ENCODE peak calls at places on chromosomes 4 and X, in six cellular contexts. L is C1 segment of cervical spinal cord, K is fibroblast of the aortic adventitia, M is cardiac muscle cell, J is GM03348, H is germinal center. E is an unnamed sample.

GRCh38 chr4:27178066-27178465 is 317.4 kb downstream of the STIM2 start:
- DNase-seq in L (no peak), K (peak), M (no peak), J (no peak), H (no peak), E (no peak)

GRCh38 chrX:123013141-123013540 is 170.9 kb upstream of the GRIA3 start:
- DNase-seq in L (no peak), K (no peak), M (no peak), J (peak), H (no peak), E (no peak)

GRCh38 chrX:3962511-3963350 is 249.3 kb upstream of the PRKX start:
- DNase-seq in L (no peak), K (peak), M (peak), J (peak), H (no peak), E (peak)

GRCh38 chrX:18577400-18577799 is 94.5 kb downstream of the RS1 start:
- DNase-seq in L (no peak), K (no peak), M (no peak), J (no peak), H (no peak), E (no peak)

GRCh38 chr4:84309191-84309590 is 189.9 kb downstream of the NKX6-1 start:
- DNase-seq in L (no peak), K (no peak), M (no peak), J (no peak), H (no peak), E (no peak)

GRCh38 chrX:88135735-88136134 is 611.3 kb upstream of the CPXCR1 start:
- DNase-seq in L (no peak), K (no peak), M (peak), J (no peak), H (no peak), E (no peak)

GRCh38 chr4:37882665-37883296 is 8.1 kb upstream of the TBC1D1 start:
- DNase-seq in L (no peak), K (no peak), M (peak), J (no peak), H (no peak), E (no peak)

GRCh38 chrX:136616987-136617685 is 30.8 kb upstream of the CD40LG start:
- DNase-seq in L (no peak), K (no peak), M (no peak), J (no peak), H (peak), E (no peak)

GRCh38 chr4:6464842-6465588 is 7.4 kb downstream of the PPP2R2C start:
- DNase-seq in L (no peak), K (no peak), M (no peak), J (no peak), H (no peak), E (no peak)

E was measured in smooth muscle cell of the brain vasculature.